ENCODE peak calls at places on chromosomes 7 and 10, in four cellular contexts. One of them, this sample, is unnamed.

GRCh38 chr7:24299192-24299591 is 15.2 kb downstream of the NPY start:
- DNase-seq in progenitor cell of endocrine pancreas: no peak
- DNase-seq in endodermal cell: no peak
- DNase-seq in AG09319: no peak
- DNase-seq in this sample: no peak

GRCh38 chr7:28055161-28055544 is 125.4 kb downstream of the JAZF1 start:
- DNase-seq in progenitor cell of endocrine pancreas: no peak
- DNase-seq in endodermal cell: no peak
- DNase-seq in AG09319: no peak
- DNase-seq in this sample: no peak

GRCh38 chr10:116268976-116269375 is 4.0 kb downstream of the GFRA1 start:
- DNase-seq in progenitor cell of endocrine pancreas: no peak
- DNase-seq in endodermal cell: no peak
- DNase-seq in AG09319: no peak
- DNase-seq in this sample: no peak

GRCh38 chr7:157429680-157430224 is 92.9 kb downstream of the DNAJB6 start:
- DNase-seq in progenitor cell of endocrine pancreas: no peak
- DNase-seq in endodermal cell: no peak
- DNase-seq in AG09319: no peak
- DNase-seq in this sample: no peak

GRCh38 chr7:139071683-139072082 is 35.8 kb upstream of the ZC3HAV1L start:
- DNase-seq in progenitor cell of endocrine pancreas: no peak
- DNase-seq in endodermal cell: no peak
- DNase-seq in AG09319: no peak
- DNase-seq in this sample: no peak

GRCh38 chr10:125157473-125157865 is 2.9 kb downstream of the CTBP2 start:
- DNase-seq in progenitor cell of endocrine pancreas: no peak
- DNase-seq in endodermal cell: no peak
- DNase-seq in AG09319: no peak
- DNase-seq in this sample: peak; percentile 8

GRCh38 chr7:141073173-141073640 is 657 bp upstream of the TMEM178B start:
- DNase-seq in progenitor cell of endocrine pancreas: peak; percentile 57
- DNase-seq in endodermal cell: peak; percentile 89
- DNase-seq in AG09319: no peak
- DNase-seq in this sample: peak; percentile 86

GRCh38 chr10:124287791-124288190 is 130.9 kb downstream of the OAT start:
- DNase-seq in progenitor cell of endocrine pancreas: no peak
- DNase-seq in endodermal cell: peak; percentile 17
- DNase-seq in AG09319: no peak
- DNase-seq in this sample: no peak

GRCh38 chr10:15229268-15229667 is 60.8 kb upstream of the NMT2 start:
- DNase-seq in progenitor cell of endocrine pancreas: no peak
- DNase-seq in endodermal cell: no peak
- DNase-seq in AG09319: no peak
- DNase-seq in this sample: no peak

GRCh38 chr7:18262054-18262453 is 233.5 kb upstream of the HDAC9 start:
- DNase-seq in progenitor cell of endocrine pancreas: no peak
- DNase-seq in endodermal cell: no peak
- DNase-seq in AG09319: no peak
- DNase-seq in this sample: no peak

GRCh38 chr7:131072505-131073091 is 255.1 kb upstream of the MKLN1 start:
- DNase-seq in progenitor cell of endocrine pancreas: no peak
- DNase-seq in endodermal cell: peak; percentile 82
- DNase-seq in AG09319: no peak
- DNase-seq in this sample: no peak

GRCh38 chr10:13003004-13003403 is 1.5 kb upstream of the CCDC3 start:
- DNase-seq in progenitor cell of endocrine pancreas: no peak
- DNase-seq in endodermal cell: no peak
- DNase-seq in AG09319: no peak
- DNase-seq in this sample: no peak

GRCh38 chr10:8951440-8952089 is 897.1 kb downstream of the GATA3 start:
- DNase-seq in progenitor cell of endocrine pancreas: no peak
- DNase-seq in endodermal cell: no peak
- DNase-seq in AG09319: no peak
- DNase-seq in this sample: no peak

GRCh38 chr7:87580636-87581035 is 20.0 kb downstream of the ABCB1 start:
- DNase-seq in progenitor cell of endocrine pancreas: no peak
- DNase-seq in endodermal cell: no peak
- DNase-seq in AG09319: no peak
- DNase-seq in this sample: no peak

GRCh38 chr7:34354906-34355305 is 303.1 kb upstream of the NPSR1 start:
- DNase-seq in progenitor cell of endocrine pancreas: no peak
- DNase-seq in endodermal cell: no peak
- DNase-seq in AG09319: no peak
- DNase-seq in this sample: no peak

GRCh38 chr10:79013406-79013805 is 55.4 kb upstream of the ZMIZ1 start:
- DNase-seq in progenitor cell of endocrine pancreas: no peak
- DNase-seq in endodermal cell: no peak
- DNase-seq in AG09319: no peak
- DNase-seq in this sample: no peak

GRCh38 chr7:73739387-73739767 is 775 bp upstream of the ABHD11 start:
- DNase-seq in progenitor cell of endocrine pancreas: no peak
- DNase-seq in endodermal cell: peak; percentile 66
- DNase-seq in AG09319: no peak
- DNase-seq in this sample: no peak

GRCh38 chr7:73738220-73738611 is 386 bp downstream of the ABHD11 start:
- DNase-seq in progenitor cell of endocrine pancreas: no peak
- DNase-seq in endodermal cell: peak; percentile 90
- DNase-seq in AG09319: no peak
- DNase-seq in this sample: no peak

GRCh38 chr7:73737491-73738219 is 947 bp downstream of the ABHD11 start:
- DNase-seq in progenitor cell of endocrine pancreas: no peak
- DNase-seq in endodermal cell: no peak
- DNase-seq in AG09319: no peak
- DNase-seq in this sample: no peak

GRCh38 chr7:73740212-73740611 is 1.6 kb upstream of the ABHD11 start:
- DNase-seq in progenitor cell of endocrine pancreas: no peak
- DNase-seq in endodermal cell: no peak
- DNase-seq in AG09319: no peak
- DNase-seq in this sample: no peak

DNA sequence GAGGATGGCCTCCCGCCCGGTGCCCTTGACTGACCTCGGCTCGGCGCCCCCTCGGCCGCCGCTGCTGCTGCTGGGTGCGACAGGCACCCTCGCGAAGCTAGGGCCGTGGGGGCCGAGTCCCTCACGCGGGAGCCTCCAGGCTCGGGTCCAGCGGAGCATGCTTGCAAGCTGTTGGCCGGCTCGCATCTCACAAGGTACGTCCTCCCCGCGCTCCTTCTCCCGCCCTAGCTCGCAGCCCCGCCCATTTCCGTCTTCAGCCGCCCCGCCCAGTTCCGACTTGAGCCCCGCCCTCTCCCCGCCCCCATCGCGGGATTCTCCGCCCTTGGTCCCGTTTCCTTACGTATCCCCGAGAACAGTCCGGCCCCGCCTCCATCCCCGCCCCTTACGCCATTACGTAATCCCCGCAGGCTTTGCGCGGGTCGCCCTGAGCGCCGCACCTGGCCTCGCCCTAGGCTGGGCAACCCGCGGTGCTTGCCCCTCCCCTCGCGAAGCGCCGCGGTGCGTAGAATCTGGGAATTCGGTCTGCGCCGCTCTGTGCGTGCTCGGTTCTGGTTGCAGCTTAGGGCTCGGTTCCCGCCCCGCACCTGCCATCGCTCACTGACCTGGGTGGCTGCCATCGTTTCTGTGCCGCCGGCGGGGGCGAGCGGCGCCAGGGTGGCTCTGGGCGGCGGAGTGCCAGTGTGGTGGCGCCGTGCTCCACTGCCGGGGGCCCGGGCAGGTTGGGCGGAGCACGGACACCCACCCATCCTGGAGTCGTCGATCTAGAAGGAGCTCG is at the start of gene ABHD11:
- DNase-seq in progenitor cell of endocrine pancreas: peak; percentile 97
- DNase-seq in endodermal cell: peak; percentile 100
- DNase-seq in AG09319: peak; percentile 92
- DNase-seq in this sample: peak; percentile 99
- TF ChIP-seq CTCF in progenitor cell of endocrine pancreas: no peak
- TF ChIP-seq CTCF in endodermal cell: no peak
- TF ChIP-seq CTCF in AG09319: no peak
- TF ChIP-seq CTCF in this sample: no peak

GRCh38 chr7:14734839-14735321 is 167.7 kb downstream of the DGKB start:
- DNase-seq in progenitor cell of endocrine pancreas: peak; percentile 11
- DNase-seq in endodermal cell: peak; percentile 91
- DNase-seq in AG09319: no peak
- DNase-seq in this sample: no peak
- TF ChIP-seq CTCF in progenitor cell of endocrine pancreas: peak; percentile 53
- TF ChIP-seq CTCF in endodermal cell: peak; percentile 78
- TF ChIP-seq CTCF in AG09319: peak; percentile 15
- TF ChIP-seq CTCF in this sample: peak; percentile 27

GRCh38 chr10:47309403-47310089 is 9.5 kb downstream of the GDF10 start:
- DNase-seq in progenitor cell of endocrine pancreas: no peak
- DNase-seq in endodermal cell: peak; percentile 81
- DNase-seq in AG09319: no peak
- DNase-seq in this sample: no peak
- TF ChIP-seq CTCF in progenitor cell of endocrine pancreas: peak; percentile 32
- TF ChIP-seq CTCF in endodermal cell: peak; percentile 81
- TF ChIP-seq CTCF in AG09319: peak; percentile 28
- TF ChIP-seq CTCF in this sample: peak; percentile 25

DNA sequence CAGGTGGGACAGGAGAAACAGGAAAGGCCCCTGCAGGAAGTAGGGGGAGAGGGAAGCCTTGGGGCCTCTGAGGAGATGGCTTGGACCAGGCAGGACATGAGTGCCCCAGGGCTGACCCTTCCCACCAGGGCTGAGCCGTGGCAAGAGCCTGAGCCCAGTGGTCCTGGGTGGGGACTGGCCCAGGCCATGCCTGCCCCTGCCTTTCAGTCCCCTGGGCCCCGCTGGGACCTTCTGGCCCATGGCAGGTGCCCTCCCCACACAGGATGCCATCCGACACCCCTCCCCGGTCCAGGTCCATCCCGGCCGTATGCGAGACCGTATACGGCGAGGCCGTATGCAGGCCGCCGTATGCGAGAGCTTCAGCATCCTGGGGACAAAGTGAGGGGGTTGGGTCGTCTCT is 2.0 kb downstream of the GRIFIN start:
- DNase-seq in progenitor cell of endocrine pancreas: no peak
- DNase-seq in endodermal cell: peak; percentile 65
- DNase-seq in AG09319: no peak
- DNase-seq in this sample: no peak
- TF ChIP-seq CTCF in progenitor cell of endocrine pancreas: no peak
- TF ChIP-seq CTCF in endodermal cell: no peak
- TF ChIP-seq CTCF in AG09319: no peak
- TF ChIP-seq CTCF in this sample: no peak

GRCh38 chr7:2521341-2521745 is 1.8 kb downstream of the LFNG start:
- DNase-seq in progenitor cell of endocrine pancreas: no peak
- DNase-seq in endodermal cell: no peak
- DNase-seq in AG09319: no peak
- DNase-seq in this sample: no peak
- TF ChIP-seq CTCF in progenitor cell of endocrine pancreas: no peak
- TF ChIP-seq CTCF in endodermal cell: no peak
- TF ChIP-seq CTCF in AG09319: no peak
- TF ChIP-seq CTCF in this sample: no peak

GRCh38 chr10:109022417-109023049 is 900.8 kb downstream of the XPNPEP1 start:
- DNase-seq in progenitor cell of endocrine pancreas: no peak
- DNase-seq in endodermal cell: no peak
- DNase-seq in AG09319: no peak
- DNase-seq in this sample: no peak

GRCh38 chr10:109018892-109019507 is 904.3 kb downstream of the XPNPEP1 start:
- DNase-seq in progenitor cell of endocrine pancreas: no peak
- DNase-seq in endodermal cell: no peak
- DNase-seq in AG09319: no peak
- DNase-seq in this sample: no peak
- TF ChIP-seq CTCF in progenitor cell of endocrine pancreas: no peak
- TF ChIP-seq CTCF in endodermal cell: no peak
- TF ChIP-seq CTCF in AG09319: no peak
- TF ChIP-seq CTCF in this sample: no peak

DNA sequence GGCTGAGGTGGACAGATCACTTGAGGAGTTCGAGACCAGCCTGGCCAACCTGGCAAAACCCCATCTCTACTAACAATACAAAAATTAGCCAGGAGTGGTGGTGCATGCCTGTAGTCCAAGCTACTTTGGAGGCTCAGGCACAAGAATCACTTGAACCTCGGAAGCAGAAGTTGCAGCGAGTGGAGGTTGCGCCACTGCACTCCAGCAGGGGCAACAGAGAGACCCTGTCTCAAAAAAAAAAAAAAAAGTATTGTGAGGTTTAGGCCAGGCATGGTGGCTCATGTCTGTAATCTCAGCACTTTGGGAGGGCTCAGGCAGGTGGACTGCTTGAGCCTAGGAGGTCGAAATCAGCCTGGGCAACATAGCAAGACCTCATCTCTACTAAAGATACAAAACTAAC is 16.0 kb downstream of the TET1 start:
- DNase-seq in progenitor cell of endocrine pancreas: no peak
- DNase-seq in endodermal cell: peak; percentile 82
- DNase-seq in AG09319: no peak
- DNase-seq in this sample: no peak
- TF ChIP-seq CTCF in progenitor cell of endocrine pancreas: peak; percentile 44
- TF ChIP-seq CTCF in endodermal cell: peak; percentile 69
- TF ChIP-seq CTCF in AG09319: no peak
- TF ChIP-seq CTCF in this sample: peak; percentile 18

This sample was measured in osteocyte.